ENCODE peak calls at places on chromosomes 2 and 18, in four cellular contexts. P is psoas muscle, V is aorta, C is keratinocyte. Z is an unnamed sample.

GRCh38 chr2:47098953-47099352 is 56.2 kb downstream of the STPG4 start:
- DNase-seq in P (no peak), V (no peak), C (no peak), Z (no peak)

GRCh38 chr18:13481331-13481730 is 245.0 kb downstream of the FAM210A start:
- DNase-seq in P (no peak), V (no peak), C (no peak), Z (no peak)

GRCh38 chr2:31886700-31887099 is 124.1 kb downstream of the MEMO1 start:
- DNase-seq in P (no peak), V (no peak), C (no peak), Z (no peak)

GRCh38 chr2:113791697-113792590 is 35.5 kb upstream of the SLC35F5 start:
- DNase-seq in P (no peak), V (no peak), C (no peak), Z (no peak)

GRCh38 chr18:78813156-78813555 is 166.5 kb upstream of the SALL3 start:
- DNase-seq in P (no peak), V (no peak), C (no peak), Z (no peak)

GRCh38 chr2:230932556-230933511 is 7.8 kb upstream of the GPR55 start:
- DNase-seq in P (peak), V (peak), C (no peak), Z (no peak)

GRCh38 chr2:30282721-30283120 is 51.4 kb downstream of the LBH start:
- DNase-seq in P (no peak), V (no peak), C (no peak), Z (no peak)

GRCh38 chr2:50951416-50951815 is 80.5 kb downstream of the NRXN1 start:
- DNase-seq in P (no peak), V (no peak), C (peak), Z (no peak)

DNA sequence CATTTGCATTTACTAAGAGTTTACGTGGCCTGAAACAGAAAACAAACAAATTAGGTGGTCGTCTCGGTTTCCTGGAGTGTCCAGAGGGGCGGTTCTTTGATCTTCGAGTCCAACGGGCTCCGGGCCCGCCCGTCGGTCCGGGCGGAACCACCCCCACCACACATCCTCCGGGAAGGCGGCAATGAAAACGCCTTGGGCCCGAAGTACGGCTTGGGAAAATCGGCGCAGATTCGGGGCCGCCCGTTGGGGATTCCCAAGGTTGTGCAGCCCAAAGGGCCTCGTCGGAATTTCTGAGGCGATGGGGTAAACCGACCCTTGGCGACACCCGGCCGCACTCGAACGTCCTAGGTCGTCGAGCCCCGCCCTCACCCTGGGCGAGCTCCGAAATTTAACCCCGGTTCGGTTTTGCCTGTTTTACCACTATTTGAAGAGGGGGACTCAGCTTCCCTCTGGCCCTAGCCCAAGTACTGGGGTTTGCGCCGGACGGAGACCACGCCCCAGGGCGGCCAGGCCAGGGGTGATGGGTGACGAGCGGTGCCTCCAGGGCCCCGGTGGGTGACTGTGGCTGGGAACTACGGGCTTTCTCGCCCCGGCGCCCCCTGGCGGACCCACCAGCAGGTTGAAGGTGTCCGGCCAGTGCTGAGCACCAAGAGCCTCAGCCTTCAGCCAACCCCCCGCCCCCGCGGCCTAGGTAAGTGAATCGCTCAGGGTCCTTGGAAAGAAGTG is 1.9 kb upstream of the CFAP53 start:
- DNase-seq in P (peak), V (peak), C (no peak), Z (peak)
- H3K27ac ChIP-seq in P (peak), V (peak), C (peak), Z (no peak)

GRCh38 chr2:158413581-158413980 is 43.0 kb downstream of the CCDC148 start:
- DNase-seq in P (no peak), V (no peak), C (no peak), Z (no peak)
- H3K27ac ChIP-seq in P (no peak), V (no peak), C (no peak), Z (no peak)

GRCh38 chr2:238700122-238700457 is 147.8 kb upstream of the TWIST2 start:
- DNase-seq in P (no peak), V (peak), C (no peak), Z (no peak)
- H3K27ac ChIP-seq in P (no peak), V (no peak), C (no peak), Z (no peak)

GRCh38 chr2:200810967-200811335 is 759 bp upstream of the BZW1 start:
- DNase-seq in P (no peak), V (no peak), C (no peak), Z (no peak)
- H3K27ac ChIP-seq in P (peak), V (peak), C (peak), Z (peak)

DNA sequence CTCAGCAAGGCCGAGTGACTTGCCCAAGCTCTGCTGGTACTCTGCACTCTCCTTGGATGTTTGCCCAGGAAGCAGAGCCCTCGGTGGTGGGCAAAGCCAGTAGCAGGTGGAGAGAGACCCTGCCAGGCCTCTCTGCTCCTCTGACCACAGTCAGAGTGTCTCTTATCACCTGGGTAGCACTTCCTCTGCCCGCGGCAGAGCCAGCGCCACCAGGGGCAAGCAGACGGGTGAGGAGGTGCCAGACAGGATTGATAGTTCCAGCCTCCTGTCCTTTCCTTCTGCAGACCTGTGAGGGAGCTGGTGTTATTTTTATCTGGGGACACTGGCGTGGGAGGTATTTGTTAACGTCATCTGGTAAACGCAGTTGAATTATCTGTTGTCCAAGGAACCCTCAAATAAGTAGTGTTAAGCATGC is 152.9 kb downstream of the SMAD7 start:
- DNase-seq in P (peak), V (peak), C (no peak), Z (peak)
- H3K27ac ChIP-seq in P (peak), V (peak), C (no peak), Z (no peak)

GRCh38 chr2:127826047-127826446 is 15.1 kb upstream of the WDR33 start:
- DNase-seq in P (no peak), V (no peak), C (no peak), Z (no peak)
- H3K27ac ChIP-seq in P (no peak), V (no peak), C (no peak), Z (no peak)

DNA sequence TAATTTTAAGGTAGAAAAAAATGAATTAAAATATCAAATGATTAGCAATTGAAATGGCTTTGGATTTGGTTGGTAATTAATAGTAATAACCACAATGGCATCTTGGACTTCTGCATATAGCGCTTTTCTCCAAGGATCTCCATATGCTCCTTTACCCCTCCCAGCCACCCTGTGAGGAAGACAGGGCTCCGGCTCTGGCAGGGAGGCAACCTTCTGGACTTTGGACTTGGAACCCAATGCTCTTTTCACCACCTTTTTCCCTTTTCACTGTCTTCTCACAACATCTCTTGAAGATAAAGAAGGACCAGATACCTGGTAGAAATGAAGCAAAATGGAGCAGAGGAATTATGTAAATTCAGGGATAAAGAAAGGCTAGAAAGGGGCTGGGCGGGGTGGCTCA is 23.8 kb upstream of the SERTAD2 start:
- DNase-seq in P (no peak), V (no peak), C (no peak), Z (no peak)
- H3K27ac ChIP-seq in P (no peak), V (no peak), C (no peak), Z (no peak)

DNA sequence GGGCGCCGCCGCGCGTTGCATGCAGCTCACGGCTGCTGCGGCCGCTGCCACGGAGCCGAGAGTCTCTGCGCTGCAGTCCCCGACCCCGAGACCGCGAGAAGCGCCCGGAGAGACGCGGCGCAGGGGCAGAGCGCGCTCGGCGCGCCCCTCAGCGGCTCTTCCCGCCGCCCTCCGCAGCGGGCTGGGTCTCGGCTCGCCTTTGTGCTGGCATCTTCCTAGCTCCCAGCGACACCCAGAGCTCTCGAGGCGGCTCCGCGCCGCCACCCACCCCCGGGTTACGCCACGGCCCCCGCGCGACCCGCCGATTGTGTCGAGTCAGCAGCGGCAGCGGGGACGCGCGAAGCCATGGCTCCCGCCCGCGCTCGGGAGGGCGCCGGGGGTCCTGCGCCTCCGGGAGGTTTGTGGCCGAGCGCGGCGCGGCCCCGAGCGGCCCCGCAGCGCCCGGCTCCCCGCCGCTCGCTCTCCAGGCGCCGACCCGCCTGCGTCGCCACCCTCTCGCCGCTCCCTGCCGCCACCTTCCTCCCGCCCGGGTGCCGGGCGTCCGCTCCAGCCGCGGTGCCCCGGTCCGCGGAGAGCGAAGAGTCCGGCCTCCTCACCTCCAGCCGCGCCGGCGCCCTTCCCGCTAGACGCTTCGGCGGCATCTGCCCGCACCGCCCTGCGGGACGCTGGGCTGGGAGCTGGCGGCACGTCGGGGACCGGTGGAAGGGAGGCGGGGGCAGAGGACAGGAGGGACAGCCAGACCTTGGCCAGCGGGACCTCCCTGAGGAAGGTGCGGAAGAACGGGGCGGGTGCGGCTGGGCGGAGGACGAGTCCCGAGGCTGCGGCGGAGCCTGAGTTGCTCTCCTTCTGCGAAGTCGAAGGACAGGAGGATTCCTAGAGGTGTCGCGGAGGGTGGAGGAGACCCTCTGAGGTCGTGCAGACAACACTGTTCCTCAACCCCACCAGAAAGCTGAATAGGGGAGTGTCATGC is 46.3 kb upstream of the CCDC150 start:
- DNase-seq in P (peak), V (peak), C (no peak), Z (no peak)
- H3K27ac ChIP-seq in P (no peak), V (peak), C (no peak), Z (no peak)

GRCh38 chr2:237210763-237211162 is 125.1 kb downstream of the COPS8 start:
- DNase-seq in P (no peak), V (no peak), C (no peak), Z (no peak)
- H3K27ac ChIP-seq in P (no peak), V (no peak), C (no peak), Z (no peak)

GRCh38 chr2:211423018-211423417 is 866.6 kb downstream of the CPS1 start:
- DNase-seq in P (no peak), V (no peak), C (no peak), Z (no peak)
- H3K27ac ChIP-seq in P (no peak), V (no peak), C (no peak), Z (no peak)